ENCODE peak calls at places on chromosome 7, in five cellular contexts. N is DND-41; T is stimulated activated CD8-positive, alpha-beta memory T cell treated with anti-CD3 and anti-CD28 coated beads, Interleukin-15, amount 100 ng/mL, for 24 hours; G is WTC11; C is anterior cingulate cortex. J is an unnamed sample.

GRCh38 chr7:149723082-149723767 is 50.2 kb downstream of the ZNF467 start:
- DNase-seq in N (no peak), T (no peak), G (no peak), C (no peak), J (no peak)

GRCh38 chr7:122136033-122136432 is 8.0 kb downstream of the AASS start:
- DNase-seq in N (no peak), T (no peak), G (no peak), C (no peak), J (no peak)

GRCh38 chr7:25031432-25031831 is 51.5 kb upstream of the OSBPL3 start:
- DNase-seq in N (no peak), T (no peak), G (peak; percentile 15), C (no peak), J (no peak)

GRCh38 chr7:104206841-104207240 is 972 bp downstream of the ORC5 start:
- DNase-seq in N (no peak), T (no peak), G (no peak), C (no peak), J (no peak)

GRCh38 chr7:148395292-148395691 is 195.3 kb upstream of the C7orf33 start:
- DNase-seq in N (no peak), T (no peak), G (peak; percentile 32), C (no peak), J (no peak)

GRCh38 chr7:139976838-139977656 is 85.7 kb downstream of the PARP12 start:
- DNase-seq in N (no peak), T (no peak), G (no peak), C (no peak), J (no peak)

GRCh38 chr7:29485376-29486190 is 78.1 kb upstream of the PRR15 start:
- DNase-seq in N (no peak), T (no peak), G (no peak), C (peak; percentile 27), J (no peak)

GRCh38 chr7:47893238-47893637 is 55.0 kb downstream of the PKD1L1 start:
- DNase-seq in N (no peak), T (no peak), G (peak; percentile 78), C (no peak), J (no peak)

GRCh38 chr7:5452470-5452899 is 28.9 kb upstream of the TNRC18 start:
- DNase-seq in N (no peak), T (no peak), G (no peak), C (no peak), J (no peak)

GRCh38 chr7:91082854-91083495 is 181.3 kb upstream of the FZD1 start:
- DNase-seq in N (no peak), T (no peak), G (no peak), C (no peak), J (no peak)

GRCh38 chr7:135768990-135769389 is 20.4 kb upstream of the FAM180A start:
- DNase-seq in N (no peak), T (no peak), G (no peak), C (no peak), J (no peak)

GRCh38 chr7:86248977-86249376 is 394.7 kb upstream of the GRM3 start:
- DNase-seq in N (no peak), T (no peak), G (no peak), C (no peak), J (no peak)

GRCh38 chr7:90625051-90625450 is 28.9 kb downstream of the CDK14 start:
- DNase-seq in N (no peak), T (no peak), G (no peak), C (no peak), J (no peak)

GRCh38 chr7:112484671-112485097 is 3.9 kb downstream of the LSMEM1 start:
- DNase-seq in N (no peak), T (no peak), G (no peak), C (no peak), J (no peak)

GRCh38 chr7:81604075-81604807 is 165.6 kb downstream of the HGF start:
- DNase-seq in N (no peak), T (no peak), G (no peak), C (no peak), J (no peak)

GRCh38 chr7:24395512-24395911 is 111.5 kb downstream of the NPY start:
- DNase-seq in N (no peak), T (no peak), G (no peak), C (no peak), J (no peak)

GRCh38 chr7:42854521-42855118 is 57.2 kb downstream of the C7orf25 start:
- DNase-seq in N (no peak), T (no peak), G (no peak), C (no peak), J (no peak)

GRCh38 chr7:159092701-159093121 is 52.0 kb downstream of the VIPR2 start:
- DNase-seq in N (no peak), T (no peak), G (no peak), C (no peak), J (no peak)

GRCh38 chr7:55423277-55423711 is 58.2 kb downstream of the LANCL2 start:
- DNase-seq in N (no peak), T (no peak), G (no peak), C (no peak), J (no peak)